ENCODE peak calls at places on chromosomes 1 and 21, in four cellular contexts. One of them, this sample, is unnamed.

GRCh38 chr21:16181024-16181423 is 451.2 kb downstream of the USP25 start:
- DNase-seq in A549: no peak
- DNase-seq in HepG2: no peak
- DNase-seq in K562: no peak
- DNase-seq in this sample: no peak

GRCh38 chr1:1118893-1119220 is 3.0 kb upstream of the C1orf159 start:
- DNase-seq in A549: no peak
- DNase-seq in HepG2: no peak
- DNase-seq in K562: no peak
- DNase-seq in this sample: no peak

GRCh38 chr1:109804660-109805059 is 40.9 kb upstream of the EPS8L3 start:
- DNase-seq in A549: no peak
- DNase-seq in HepG2: no peak
- DNase-seq in K562: no peak
- DNase-seq in this sample: no peak

GRCh38 chr1:214850432-214851010 is 232.0 kb upstream of the KCNK2 start:
- DNase-seq in A549: no peak
- DNase-seq in HepG2: no peak
- DNase-seq in K562: no peak
- DNase-seq in this sample: no peak

GRCh38 chr1:203765029-203765837 is at the start of gene LAX1:
- DNase-seq in A549: no peak
- DNase-seq in HepG2: no peak
- DNase-seq in K562: no peak
- DNase-seq in this sample: peak

GRCh38 chr1:186605762-186606350 is 74.4 kb downstream of the PTGS2 start:
- DNase-seq in A549: no peak
- DNase-seq in HepG2: peak
- DNase-seq in K562: no peak
- DNase-seq in this sample: no peak

GRCh38 chr1:20735581-20736111 is 3.1 kb upstream of the SH2D5 start:
- DNase-seq in A549: no peak
- DNase-seq in HepG2: no peak
- DNase-seq in K562: no peak
- DNase-seq in this sample: no peak

GRCh38 chr1:62286778-62287224 is 32.4 kb downstream of the KANK4 start:
- DNase-seq in A549: no peak
- DNase-seq in HepG2: peak
- DNase-seq in K562: no peak
- DNase-seq in this sample: no peak

GRCh38 chr21:34878940-34879339 is 170.2 kb downstream of the RUNX1 start:
- DNase-seq in A549: no peak
- DNase-seq in HepG2: no peak
- DNase-seq in K562: no peak
- DNase-seq in this sample: no peak

GRCh38 chr1:23913212-23913880 is at the start of gene CNR2:
- DNase-seq in A549: no peak
- DNase-seq in HepG2: no peak
- DNase-seq in K562: no peak
- DNase-seq in this sample: no peak
- TF ChIP-seq HDAC2 in A549: no peak
- TF ChIP-seq HDAC2 in HepG2: no peak
- TF ChIP-seq HDAC2 in K562: no peak
- TF ChIP-seq HDAC2 in this sample: no peak

GRCh38 chr1:112852276-112852675 is 103.7 kb downstream of the SLC16A1 start:
- DNase-seq in A549: no peak
- DNase-seq in HepG2: no peak
- DNase-seq in K562: no peak
- DNase-seq in this sample: no peak
- TF ChIP-seq HDAC2 in A549: no peak
- TF ChIP-seq HDAC2 in HepG2: no peak
- TF ChIP-seq HDAC2 in K562: no peak
- TF ChIP-seq HDAC2 in this sample: no peak

GRCh38 chr1:232822524-232822923 is 17.3 kb downstream of the MAP10 start:
- DNase-seq in A549: no peak
- DNase-seq in HepG2: no peak
- DNase-seq in K562: no peak
- DNase-seq in this sample: no peak

GRCh38 chr1:232831895-232832294 is 26.7 kb downstream of the MAP10 start:
- DNase-seq in A549: no peak
- DNase-seq in HepG2: no peak
- DNase-seq in K562: no peak
- DNase-seq in this sample: no peak

GRCh38 chr1:232820431-232820830 is 15.2 kb downstream of the MAP10 start:
- DNase-seq in A549: no peak
- DNase-seq in HepG2: no peak
- DNase-seq in K562: no peak
- DNase-seq in this sample: no peak

GRCh38 chr1:232830661-232831060 is 25.4 kb downstream of the MAP10 start:
- DNase-seq in A549: no peak
- DNase-seq in HepG2: no peak
- DNase-seq in K562: no peak
- DNase-seq in this sample: no peak

GRCh38 chr1:232826318-232826717 is 21.1 kb downstream of the MAP10 start:
- DNase-seq in A549: no peak
- DNase-seq in HepG2: no peak
- DNase-seq in K562: no peak
- DNase-seq in this sample: no peak
- TF ChIP-seq HDAC2 in A549: no peak
- TF ChIP-seq HDAC2 in HepG2: no peak
- TF ChIP-seq HDAC2 in K562: no peak
- TF ChIP-seq HDAC2 in this sample: no peak

GRCh38 chr1:206923009-206923960 is 1.5 kb upstream of the FCMR start:
- DNase-seq in A549: no peak
- DNase-seq in HepG2: no peak
- DNase-seq in K562: no peak
- DNase-seq in this sample: peak
- TF ChIP-seq HDAC2 in A549: no peak
- TF ChIP-seq HDAC2 in HepG2: no peak
- TF ChIP-seq HDAC2 in K562: no peak
- TF ChIP-seq HDAC2 in this sample: no peak

GRCh38 chr1:36735939-36736730 is 253.4 kb upstream of the CSF3R start:
- DNase-seq in A549: no peak
- DNase-seq in HepG2: no peak
- DNase-seq in K562: no peak
- DNase-seq in this sample: no peak
- TF ChIP-seq HDAC2 in A549: no peak
- TF ChIP-seq HDAC2 in HepG2: no peak
- TF ChIP-seq HDAC2 in K562: no peak
- TF ChIP-seq HDAC2 in this sample: no peak

DNA sequence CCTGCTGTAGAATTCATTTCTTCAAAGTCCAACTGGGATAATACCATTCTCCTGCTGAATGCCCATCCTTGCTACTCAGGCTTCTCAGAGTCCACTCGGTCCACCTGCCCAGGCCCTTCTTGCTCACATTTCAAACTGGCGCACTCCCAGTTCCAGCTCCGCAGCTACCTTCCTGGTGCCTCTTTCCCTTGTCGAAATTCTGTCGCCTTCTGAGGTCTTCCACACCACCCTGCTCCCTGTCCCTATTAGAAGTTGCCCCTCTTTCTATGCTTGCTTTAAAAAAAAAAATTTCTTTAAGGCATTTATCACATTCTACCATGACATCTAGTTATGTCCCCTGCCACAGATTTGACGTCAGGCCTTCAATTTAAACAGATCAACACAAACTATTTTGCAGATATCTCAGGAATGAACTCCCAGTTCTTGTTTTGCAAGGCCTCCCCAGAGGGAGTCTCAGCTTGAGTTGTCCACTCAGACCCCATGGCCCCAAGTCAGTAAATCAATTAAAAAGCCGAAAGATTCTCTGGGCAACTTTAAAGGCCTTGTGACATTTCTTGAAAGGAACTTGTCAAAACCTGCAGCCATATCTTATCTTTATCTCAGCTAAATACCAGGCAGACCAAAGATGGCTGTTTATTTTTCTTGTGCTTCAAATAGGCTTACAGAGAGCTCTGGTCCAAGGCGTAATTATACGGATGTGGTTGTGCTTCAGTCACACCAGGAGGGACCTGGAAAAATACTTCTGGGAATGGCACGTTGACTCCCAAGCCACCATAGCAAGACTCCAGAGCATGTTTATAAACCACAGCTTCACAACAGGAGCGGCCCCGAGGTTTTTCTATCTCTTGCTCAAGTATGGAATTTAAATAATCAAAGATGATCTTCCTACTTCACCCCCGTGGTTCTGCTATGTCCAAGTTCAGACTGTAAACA is 2.2 kb downstream of the FAM89A start:
- DNase-seq in A549: no peak
- DNase-seq in HepG2: no peak
- DNase-seq in K562: no peak
- DNase-seq in this sample: no peak
- TF ChIP-seq HDAC2 in A549: no peak
- TF ChIP-seq HDAC2 in HepG2: no peak
- TF ChIP-seq HDAC2 in K562: no peak
- TF ChIP-seq HDAC2 in this sample: no peak

DNA sequence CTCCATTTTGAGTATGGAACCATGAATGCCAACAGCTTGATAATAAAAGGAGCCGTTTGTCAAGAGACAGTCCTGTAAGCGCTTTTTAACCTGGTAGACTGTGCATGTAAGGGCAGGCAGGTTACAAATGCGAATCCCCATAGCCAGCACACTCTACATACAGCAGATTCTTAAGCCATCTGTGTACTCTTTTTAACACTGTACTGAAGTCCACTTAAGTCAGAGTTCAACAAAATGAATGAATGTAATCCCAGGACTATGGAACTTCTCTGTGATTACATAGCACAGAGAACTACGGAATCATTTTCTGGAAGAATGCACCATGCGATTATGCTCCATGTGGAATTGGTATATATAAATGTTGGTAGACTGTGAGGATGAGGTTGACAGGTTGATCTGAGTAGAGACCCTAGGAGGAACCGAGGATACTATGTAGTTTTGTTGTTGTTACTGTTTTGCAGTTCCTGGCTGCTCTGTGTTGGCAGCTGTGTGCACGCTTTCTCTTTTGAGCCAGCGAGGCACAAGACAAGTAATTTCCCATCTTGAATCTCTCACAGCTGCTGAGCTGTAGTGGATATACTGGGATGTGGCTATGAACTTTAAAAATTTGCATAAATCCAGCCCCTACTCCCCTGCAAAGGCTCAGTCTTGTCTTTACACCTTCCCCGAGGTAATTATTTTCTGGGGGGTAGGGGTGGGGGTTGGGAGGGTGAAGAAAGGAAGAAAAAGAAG is 21.9 kb downstream of the LRRC8D start:
- DNase-seq in A549: no peak
- DNase-seq in HepG2: peak
- DNase-seq in K562: no peak
- DNase-seq in this sample: no peak
- TF ChIP-seq HDAC2 in A549: no peak
- TF ChIP-seq HDAC2 in HepG2: no peak
- TF ChIP-seq HDAC2 in K562: no peak
- TF ChIP-seq HDAC2 in this sample: no peak